ENCODE peak calls at places on chromosomes 4 and X, in ten cellular contexts. K is HepG2; H is effector memory CD4-positive, alpha-beta T cell; S is OCI-LY7; A is left ventricle myocardium inferior; R is GM12878; D is mesendoderm; W is Peyer's patch; T is mesenchymal stem cell; F is left lung. O is an unnamed sample. For H3K4me1, the result is how much of the 10 kb centered on the place peaks cover.

GRCh38 chr4:7852568-7853185 is 87.0 kb downstream of the AFAP1 start:
- DNase-seq in K (no peak), H (no peak), S (no peak), A (no peak), R (no peak), D (no peak), W (no peak), T (no peak), F (no peak), O (no peak)

GRCh38 chr4:147596377-147596776 is 20.8 kb upstream of the TMEM184C start:
- DNase-seq in K (no peak), H (no peak), S (no peak), A (no peak), R (no peak), D (no peak), W (no peak), T (no peak), F (no peak), O (no peak)

GRCh38 chrX:77415161-77415560 is 32.0 kb upstream of the FGF16 start:
- DNase-seq in K (no peak), H (no peak), S (no peak), A (no peak), R (no peak), D (peak), W (no peak), T (no peak), F (no peak), O (no peak)

GRCh38 chrX:17743913-17744312 is 6.6 kb downstream of the SCML1 start:
- DNase-seq in K (no peak), H (no peak), S (no peak), A (no peak), R (no peak), D (no peak), W (no peak), T (no peak), F (no peak), O (no peak)

GRCh38 chrX:137878401-137878800 is 312.5 kb downstream of the ZIC3 start:
- DNase-seq in K (no peak), H (no peak), S (no peak), A (no peak), R (no peak), D (no peak), W (no peak), T (no peak), F (no peak), O (no peak)

GRCh38 chr4:71380721-71381120 is 41.9 kb downstream of the SLC4A4 start:
- DNase-seq in K (no peak), H (no peak), S (no peak), A (no peak), R (no peak), D (peak), W (no peak), T (peak), F (no peak), O (no peak)

GRCh38 chr4:59904331-59904730 is 1295.8 kb upstream of the ADGRL3 start:
- DNase-seq in K (no peak), H (no peak), S (no peak), A (no peak), R (no peak), D (peak), W (no peak), T (no peak), F (no peak), O (no peak)

GRCh38 chr4:76658231-76659102 is 223.4 kb downstream of the SHROOM3 start:
- DNase-seq in K (no peak), H (no peak), S (no peak), A (no peak), R (no peak), D (no peak), W (no peak), T (peak), F (no peak), O (no peak)

GRCh38 chr4:150714462-150715438 is 132.8 kb downstream of the MAB21L2 start:
- DNase-seq in K (peak), H (no peak), S (no peak), A (no peak), R (no peak), D (no peak), W (no peak), T (no peak), F (no peak), O (no peak)

GRCh38 chrX:129679856-129680255 is 25.1 kb upstream of the APLN start:
- DNase-seq in K (no peak), H (no peak), S (no peak), A (no peak), R (no peak), D (no peak), W (no peak), T (no peak), F (no peak), O (no peak)

GRCh38 chrX:122094611-122095010 is 1047.2 kb downstream of the GLUD2 start:
- DNase-seq in K (no peak), H (no peak), S (no peak), A (no peak), R (no peak), D (no peak), W (no peak), T (no peak), F (no peak), O (no peak)

GRCh38 chr4:41465135-41465761 is 72.7 kb upstream of the LIMCH1 start:
- DNase-seq in K (no peak), H (no peak), S (no peak), A (no peak), R (no peak), D (no peak), W (no peak), T (no peak), F (no peak), O (no peak)

GRCh38 chrX:139750390-139750789 is 42.4 kb upstream of the MCF2 start:
- DNase-seq in K (no peak), H (no peak), S (no peak), A (no peak), R (no peak), D (no peak), W (no peak), T (no peak), F (no peak), O (no peak)

GRCh38 chr4:187908079-187908501 is 87.5 kb upstream of the ZFP42 start:
- DNase-seq in K (no peak), H (no peak), S (no peak), A (no peak), R (no peak), D (no peak), W (no peak), T (no peak), F (no peak), O (no peak)

GRCh38 chr4:121358473-121358872 is 22.3 kb downstream of the QRFPR start:
- DNase-seq in K (no peak), H (no peak), S (no peak), A (no peak), R (no peak), D (no peak), W (no peak), T (peak), F (no peak), O (no peak)

GRCh38 chr4:55251352-55251751 is 94.7 kb upstream of the SRD5A3 start:
- DNase-seq in K (no peak), H (no peak), S (no peak), A (no peak), R (no peak), D (peak), W (no peak), T (no peak), F (no peak), O (no peak)

GRCh38 chrX:153882086-153882498 is 3.9 kb downstream of the L1CAM start:
- DNase-seq in K (peak), H (no peak), S (no peak), A (no peak), R (no peak), D (no peak), W (no peak), T (peak), F (no peak), O (no peak)

GRCh38 chr4:2212831-2213230 is 29.1 kb downstream of the HAUS3 start:
- DNase-seq in K (no peak), H (no peak), S (no peak), A (no peak), R (no peak), D (no peak), W (no peak), T (no peak), F (no peak), O (no peak)

GRCh38 chr4:18202510-18202909 is 181.0 kb upstream of the LCORL start:
- DNase-seq in K (no peak), H (no peak), S (no peak), A (no peak), R (no peak), D (no peak), W (no peak), T (no peak), F (no peak), O (no peak)

GRCh38 chrX:2404816-2405215 is 96.0 kb downstream of the DHRSX start:
- DNase-seq in K (no peak), H (no peak), S (no peak), A (no peak), R (no peak), D (no peak), W (no peak), T (no peak), F (no peak), O (no peak)

GRCh38 chr4:53620956-53621355 is 29.7 kb upstream of the LNX1 start:
- DNase-seq in K (no peak), H (no peak), S (no peak), A (no peak), R (no peak), D (peak), W (no peak), T (no peak), F (no peak), O (no peak)

GRCh38 chrX:47849776-47850175 is 13.1 kb downstream of the ZNF81 start:
- DNase-seq in K (no peak), H (no peak), S (peak), A (no peak), R (no peak), D (no peak), W (no peak), T (no peak), F (no peak), O (no peak)

GRCh38 chr4:80619070-80619674 is 283.6 kb downstream of the CFAP299 start:
- DNase-seq in K (peak), H (no peak), S (peak), A (no peak), R (no peak), D (peak), W (peak), T (no peak), F (no peak), O (no peak)

GRCh38 chrX:115972717-115973116 is 197.8 kb upstream of the AGTR2 start:
- DNase-seq in K (no peak), H (no peak), S (no peak), A (no peak), R (no peak), D (peak), W (no peak), T (peak), F (no peak), O (no peak)

GRCh38 chrX:40091691-40092421 is 5.9 kb downstream of the BCOR start:
- DNase-seq in K (no peak), H (no peak), S (no peak), A (no peak), R (no peak), D (peak), W (peak), T (no peak), F (no peak), O (no peak)

GRCh38 chr4:89995824-89996223 is 101.2 kb downstream of the MMRN1 start:
- DNase-seq in K (peak), H (no peak), S (no peak), A (no peak), R (no peak), D (no peak), W (no peak), T (no peak), F (no peak), O (no peak)

GRCh38 chrX:118964252-118964651 is 10.2 kb upstream of the LONRF3 start:
- DNase-seq in K (no peak), H (no peak), S (no peak), A (no peak), R (no peak), D (no peak), W (no peak), T (no peak), F (no peak), O (no peak)

GRCh38 chr4:27616166-27616565 is 755.5 kb downstream of the STIM2 start:
- DNase-seq in K (no peak), H (no peak), S (no peak), A (no peak), R (no peak), D (no peak), W (no peak), T (no peak), F (no peak), O (no peak)

GRCh38 chrX:55486736-55487135 is 2.9 kb downstream of the USP51 start:
- DNase-seq in K (no peak), H (no peak), S (no peak), A (no peak), R (no peak), D (no peak), W (no peak), T (no peak), F (no peak), O (no peak)

GRCh38 chrX:28589048-28589447 is 1.8 kb downstream of the IL1RAPL1 start:
- DNase-seq in K (no peak), H (no peak), S (no peak), A (no peak), R (no peak), D (no peak), W (no peak), T (no peak), F (no peak), O (no peak)

GRCh38 chrX:28585767-28586166 is 1.5 kb upstream of the IL1RAPL1 start:
- DNase-seq in K (no peak), H (no peak), S (no peak), A (no peak), R (no peak), D (no peak), W (no peak), T (peak), F (no peak), O (no peak)

GRCh38 chrX:28584025-28584424 is 3.2 kb upstream of the IL1RAPL1 start:
- DNase-seq in K (no peak), H (no peak), S (no peak), A (no peak), R (no peak), D (no peak), W (no peak), T (no peak), F (no peak), O (no peak)

GRCh38 chrX:28586291-28586690 is 955 bp upstream of the IL1RAPL1 start:
- DNase-seq in K (no peak), H (no peak), S (no peak), A (peak), R (no peak), D (peak), W (no peak), T (peak), F (no peak), O (no peak)

GRCh38 chrX:28586891-28587635 is at the start of gene IL1RAPL1:
- DNase-seq in K (no peak), H (no peak), S (no peak), A (no peak), R (no peak), D (peak), W (no peak), T (peak), F (no peak), O (no peak)
- H3K4me3 ChIP-seq in K (no peak), H (no peak), S (no peak), A (peak), R (no peak), D (no peak), W (peak), T (no peak), F (no peak), O (peak)

DNA sequence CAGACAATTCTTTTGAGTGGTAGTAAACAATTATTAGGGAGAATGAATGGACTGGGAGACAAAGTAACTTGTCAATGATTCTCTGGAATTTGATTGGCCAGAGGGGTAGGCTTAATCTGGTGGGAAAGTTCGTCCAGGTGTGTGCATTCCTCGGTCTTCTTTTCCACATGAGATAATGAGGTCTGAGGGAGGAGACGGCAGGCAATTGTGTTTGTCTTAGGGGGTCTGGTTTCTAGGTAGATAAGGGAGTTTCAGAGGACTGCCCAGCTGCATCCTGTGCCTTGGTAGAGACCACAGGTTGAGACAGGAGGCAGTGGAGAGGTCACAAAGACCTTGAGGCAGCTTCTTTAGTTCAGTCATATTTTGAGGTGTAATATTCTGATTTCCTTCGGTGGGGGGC is 4.2 kb downstream of the MGST2 start:
- DNase-seq in K (no peak), H (no peak), S (no peak), A (no peak), R (no peak), D (peak), W (no peak), T (no peak), F (no peak), O (no peak)
- H3K4me1 ChIP-seq in K (half or more), H (under half), S (under half), A (half or more), R (under half), D (under half), W (under half), T (under half), F (under half), O (under half)

DNA sequence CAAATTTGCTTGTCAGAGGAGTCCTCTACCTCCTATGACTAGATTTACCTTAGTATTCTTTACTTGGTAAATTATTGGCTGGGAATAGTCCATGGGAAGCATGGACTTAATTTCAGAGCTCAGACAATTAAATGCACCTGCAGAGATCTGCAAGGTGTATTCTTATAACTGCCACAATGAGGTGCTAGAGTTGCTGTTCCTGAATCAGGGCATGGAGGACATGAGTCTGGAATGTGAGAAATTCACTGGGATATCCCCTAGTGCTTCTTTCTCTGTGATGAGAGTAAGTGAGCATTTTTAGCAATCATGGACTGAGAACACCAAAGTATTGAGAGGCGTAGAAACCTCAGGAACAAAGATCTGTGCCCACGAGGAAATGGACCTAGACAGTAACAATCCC is 32.9 kb upstream of the GRID2 start:
- DNase-seq in K (no peak), H (no peak), S (no peak), A (no peak), R (no peak), D (peak), W (no peak), T (no peak), F (no peak), O (no peak)
- H3K27ac ChIP-seq in K (no peak), H (no peak), S (no peak), A (no peak), R (no peak), D (no peak), W (no peak), T (no peak), F (no peak), O (no peak)

DNA sequence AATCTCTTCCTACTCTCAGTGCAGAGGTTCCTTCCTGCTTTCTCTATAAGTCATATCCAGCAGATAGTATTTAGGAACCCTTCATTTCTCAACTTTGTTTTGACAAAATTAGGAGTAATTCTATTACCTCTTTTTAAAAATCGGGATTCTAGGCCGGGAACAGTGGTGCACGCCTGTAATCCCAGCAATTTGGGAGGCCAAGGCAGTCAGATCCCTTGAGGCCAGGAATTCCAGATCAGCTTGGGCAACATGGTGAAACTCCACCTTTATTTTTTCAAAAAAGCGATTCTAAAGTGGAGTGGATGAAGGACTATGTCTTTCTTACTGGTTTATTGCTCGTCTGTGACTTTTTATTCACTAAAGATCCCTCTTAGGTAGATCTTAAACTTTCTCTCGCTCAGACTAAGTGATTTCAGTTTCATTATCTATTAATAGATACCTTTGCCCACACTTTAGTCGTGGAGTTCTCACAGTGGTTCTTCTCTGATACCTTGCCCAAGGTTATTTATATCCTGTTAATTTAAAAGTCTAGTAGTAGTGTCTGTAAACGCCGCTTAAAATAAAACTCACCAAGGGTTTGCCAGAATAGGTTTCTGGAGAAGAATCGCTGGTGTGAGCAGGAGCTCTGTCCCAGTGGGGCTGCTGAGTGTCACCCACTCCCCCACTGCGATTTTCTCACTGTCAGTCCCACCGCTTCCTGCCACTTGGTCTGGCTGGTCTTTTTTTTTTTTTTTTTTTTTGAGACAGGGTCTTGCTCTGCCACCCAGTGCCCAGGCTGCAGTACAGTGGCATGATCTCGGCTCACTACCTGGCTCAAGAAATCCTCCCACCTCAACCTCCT is 27.0 kb upstream of the TMEM131L start:
- DNase-seq in K (no peak), H (no peak), S (peak), A (no peak), R (peak), D (no peak), W (peak), T (no peak), F (no peak), O (no peak)
- H3K4me3 ChIP-seq in K (no peak), H (peak), S (peak), A (peak), R (peak), D (no peak), W (peak), T (no peak), F (no peak), O (peak)

DNA sequence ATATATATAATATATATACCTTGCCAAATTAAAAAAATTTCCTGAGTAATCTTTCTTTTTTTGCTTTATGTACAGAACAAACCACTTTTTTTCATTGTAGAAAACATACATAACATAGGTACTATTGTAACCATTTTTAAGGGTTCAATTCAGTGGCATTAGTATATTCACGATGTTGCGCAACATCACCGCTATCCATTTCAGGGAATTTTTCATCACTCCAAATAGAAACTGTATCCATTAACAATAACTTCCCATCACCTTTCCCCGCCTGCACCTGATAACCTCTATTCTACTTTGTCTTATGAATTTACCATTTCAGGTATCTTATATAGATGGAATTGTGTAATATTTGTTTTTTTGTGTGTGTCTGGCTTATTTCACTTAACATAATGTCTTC is 124.7 kb downstream of the MGST2 start:
- DNase-seq in K (no peak), H (no peak), S (no peak), A (no peak), R (no peak), D (no peak), W (no peak), T (no peak), F (no peak), O (no peak)
- H3K4me1 ChIP-seq in K (under half), H (under half), S (under half), A (under half), R (under half), D (under half), W (under half), T (under half), F (under half), O (under half)

GRCh38 chr4:35461931-35462659 is 782.2 kb downstream of the ARAP2 start:
- DNase-seq in K (no peak), H (no peak), S (no peak), A (no peak), R (no peak), D (peak), W (no peak), T (no peak), F (no peak), O (no peak)
- H3K27ac ChIP-seq in K (no peak), H (no peak), S (no peak), A (no peak), R (no peak), D (no peak), W (no peak), T (no peak), F (no peak), O (no peak)

O was measured in ascending aorta.